ENCODE peak calls at places on chromosomes 3 and 15, in eight cellular contexts. Y, W, R, F, A, H, E and B are unnamed samples.

GRCh38 chr15:90686435-90687218 is 30.5 kb upstream of the BLM start:
- DNase-seq in W (no peak), R (no peak), A (no peak), E (no peak), F (no peak), H (no peak), Y (no peak), B (no peak)

GRCh38 chr3:12180218-12180617 is 21.5 kb upstream of the TIMP4 start:
- DNase-seq in W (no peak), E (no peak), Y (no peak), A (peak; percentile 41), R (no peak), F (peak; percentile 83), H (no peak), B (no peak)

GRCh38 chr15:63048986-63049665 is 6.6 kb downstream of the TPM1 start:
- DNase-seq in R (peak; percentile 43), W (peak; percentile 41), H (peak; percentile 64), F (no peak), E (no peak), A (no peak), Y (peak; percentile 16), B (no peak)

GRCh38 chr3:25037049-25037547 is 391.0 kb upstream of the RARB start:
- DNase-seq in F (peak; percentile 68), H (no peak), E (no peak), R (no peak), Y (no peak), A (no peak), W (no peak), B (no peak)

GRCh38 chr3:13896473-13897154 is 16.7 kb upstream of the WNT7A start:
- DNase-seq in F (peak; percentile 38), R (peak; percentile 34), E (peak; percentile 46), Y (peak; percentile 34), H (peak; percentile 72), W (peak; percentile 68), A (peak; percentile 39), B (no peak)

GRCh38 chr15:99614749-99615288 is 49.0 kb downstream of the MEF2A start:
- DNase-seq in Y (no peak), H (no peak), W (no peak), A (no peak), R (no peak), F (no peak), E (no peak), B (no peak)

GRCh38 chr3:88005066-88005465 is 53.7 kb downstream of the CGGBP1 start:
- DNase-seq in H (no peak), F (peak; percentile 33), R (no peak), Y (no peak), E (peak; percentile 27), W (peak; percentile 60), A (no peak), B (no peak)

GRCh38 chr15:62737551-62737950 is 305.0 kb upstream of the TPM1 start:
- DNase-seq in R (no peak), W (no peak), H (no peak), F (no peak), Y (no peak), E (no peak), A (no peak), B (no peak)

GRCh38 chr3:41247590-41247989 is 48.3 kb downstream of the CTNNB1 start:
- DNase-seq in A (no peak), H (no peak), W (no peak), Y (no peak), F (peak; percentile 33), E (no peak), R (peak; percentile 7), B (no peak)

GRCh38 chr15:101193063-101193712 is 58.7 kb downstream of the CHSY1 start:
- DNase-seq in E (no peak), H (no peak), F (no peak), Y (no peak), R (peak; percentile 27), A (no peak), W (no peak), B (no peak)

GRCh38 chr3:136731274-136731884 is 20.8 kb downstream of the STAG1 start:
- DNase-seq in Y (no peak), W (no peak), H (no peak), A (no peak), E (no peak), F (no peak), R (no peak), B (no peak)

GRCh38 chr3:182500294-182500693 is 293.0 kb upstream of the ATP11B start:
- DNase-seq in H (peak; percentile 91), A (no peak), E (no peak), F (no peak), W (no peak), R (no peak), Y (no peak), B (no peak)

GRCh38 chr15:41971893-41972340 is 440 bp downstream of the EHD4 start:
- DNase-seq in W (no peak), A (no peak), F (no peak), E (peak; percentile 13), R (no peak), H (no peak), Y (no peak), B (no peak)

GRCh38 chr3:194993896-194994295 is 277.1 kb downstream of the XXYLT1 start:
- DNase-seq in Y (no peak), R (no peak), H (no peak), F (no peak), A (no peak), E (no peak), W (no peak), B (no peak)

GRCh38 chr15:66323312-66323928 is 30.1 kb downstream of the DIS3L start:
- DNase-seq in F (no peak), R (no peak), W (no peak), H (no peak), Y (no peak), E (no peak), A (no peak), B (no peak)

GRCh38 chr3:30682434-30683155 is 76.2 kb downstream of the TGFBR2 start:
- DNase-seq in Y (no peak), W (no peak), H (no peak), E (no peak), R (no peak), A (no peak), F (peak; percentile 10), B (no peak)

GRCh38 chr3:45398167-45398566 is 9.8 kb downstream of the LARS2 start:
- DNase-seq in A (no peak), W (no peak), F (no peak), H (no peak), Y (no peak), E (no peak), R (no peak), B (no peak)
- H3K27ac ChIP-seq in A (no peak overlapping the region), W (no peak overlapping the region), F (no peak overlapping the region), H (no peak overlapping the region), Y (no peak overlapping the region), E (no peak overlapping the region), R (no peak overlapping the region), B (no peak overlapping the region)

GRCh38 chr3:128151758-128152274 is 1.5 kb upstream of the EEFSEC start:
- DNase-seq in R (no peak), E (no peak), Y (no peak), W (no peak), H (no peak), F (no peak), A (no peak), B (no peak)

GRCh38 chr3:128155614-128156360 is 2.5 kb downstream of the EEFSEC start:
- DNase-seq in E (no peak), W (no peak), A (no peak), F (no peak), H (no peak), Y (no peak), R (no peak), B (no peak)

GRCh38 chr3:128149632-128150031 is 3.6 kb upstream of the EEFSEC start:
- DNase-seq in W (no peak), R (no peak), Y (no peak), H (no peak), A (no peak), E (no peak), F (no peak), B (no peak)

GRCh38 chr3:128152419-128153155 is 694 bp upstream of the EEFSEC start:
- DNase-seq in E (no peak), W (peak; percentile 83), H (no peak), Y (no peak), A (no peak), F (peak; percentile 42), R (no peak), B (no peak)

DNA sequence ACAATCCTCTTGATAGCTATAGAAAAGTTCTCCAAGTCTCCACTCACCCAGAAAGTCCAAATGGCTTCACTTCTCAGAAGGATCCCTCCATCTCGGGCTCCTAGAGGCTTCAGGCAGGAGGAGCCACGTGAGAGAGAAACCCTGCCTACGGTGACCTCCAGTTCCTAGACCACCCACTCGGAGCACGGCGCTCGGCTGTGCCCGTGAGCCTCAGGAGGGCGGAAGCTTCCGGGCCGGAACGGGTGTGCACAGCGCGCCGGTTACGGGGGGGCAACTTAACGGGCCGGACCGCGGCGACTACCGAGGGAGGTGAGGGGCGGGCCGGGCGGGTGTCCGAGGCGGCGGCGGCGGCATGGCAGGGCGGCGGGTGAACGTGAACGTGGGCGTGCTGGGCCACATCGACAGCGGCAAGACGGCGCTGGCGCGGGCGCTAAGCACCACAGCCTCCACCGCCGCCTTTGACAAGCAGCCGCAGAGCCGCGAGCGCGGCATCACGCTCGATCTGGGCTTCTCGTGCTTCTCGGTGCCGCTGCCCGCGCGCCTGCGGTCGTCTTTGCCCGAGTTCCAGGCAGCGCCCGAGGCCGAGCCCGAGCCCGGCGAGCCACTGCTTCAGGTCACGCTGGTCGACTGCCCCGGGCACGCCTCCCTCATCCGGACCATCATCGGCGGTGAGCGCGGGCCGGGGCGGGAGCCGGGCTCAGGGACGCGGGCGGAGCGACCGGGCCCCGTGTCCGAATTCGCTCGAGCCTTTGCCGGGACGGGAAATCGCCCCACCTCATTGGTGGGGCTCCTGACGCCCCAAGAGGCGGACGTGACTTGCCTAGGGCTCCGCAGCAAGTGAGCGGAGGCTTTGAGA is at the start of gene EEFSEC:
- DNase-seq in R (peak; percentile 73), H (peak; percentile 76), E (peak; percentile 39), Y (peak; percentile 83), F (peak; percentile 62), W (peak; percentile 90), A (peak; percentile 78), B (peak; percentile 72)
- H3K27ac ChIP-seq in R (peak within 1 kb of the TSS; percentile 66), H (no peak within 1 kb of the TSS), E (peak within 1 kb of the TSS; percentile 100), Y (peak within 1 kb of the TSS; percentile 65), F (peak within 1 kb of the TSS; percentile 55), W (peak within 1 kb of the TSS; percentile 62), A (peak within 1 kb of the TSS; percentile 80), B (peak within 1 kb of the TSS; percentile 54)

DNA sequence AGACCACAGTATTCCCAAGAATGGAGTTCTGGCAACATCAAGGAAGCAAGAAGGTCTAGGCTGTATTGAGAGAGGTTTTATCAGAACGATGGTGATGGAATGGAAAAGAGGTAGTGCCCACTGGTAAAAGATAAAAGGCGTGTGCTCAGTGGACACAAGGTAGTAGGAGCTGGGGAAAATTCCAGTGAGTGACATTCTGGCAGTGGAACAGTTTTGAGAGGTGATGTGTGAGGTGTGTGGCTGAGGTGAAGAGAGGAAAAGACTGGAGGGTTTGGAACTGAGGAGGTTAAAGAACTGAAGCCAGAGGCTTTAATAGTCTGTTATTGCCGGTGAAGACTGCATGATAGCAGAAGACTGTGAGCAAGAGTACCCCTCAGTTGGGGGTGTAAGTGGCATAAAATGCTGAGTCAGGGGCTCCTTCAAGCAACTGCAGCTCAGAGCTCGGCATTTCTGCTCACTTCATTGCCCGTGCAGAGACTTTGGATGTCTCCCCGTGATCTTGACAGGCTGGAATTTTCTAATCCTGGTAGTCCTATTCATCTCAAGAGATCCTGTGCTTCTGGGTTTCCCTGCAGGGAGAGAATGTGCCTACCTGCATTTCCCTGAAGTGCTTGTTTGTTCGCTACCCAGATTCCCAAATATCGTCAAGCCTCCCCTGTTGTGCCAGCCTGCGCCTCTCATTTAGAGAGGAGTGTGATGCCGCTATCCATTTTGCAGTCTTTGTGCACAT is 191.0 kb downstream of the SATB1 start:
- DNase-seq in F (no peak), H (no peak), E (no peak), Y (no peak), R (no peak), W (no peak), A (no peak), B (no peak)
- H3K27ac ChIP-seq in F (no peak overlapping the region), H (no peak overlapping the region), E (no peak overlapping the region), Y (no peak overlapping the region), R (no peak overlapping the region), W (no peak overlapping the region), A (no peak overlapping the region), B (no peak overlapping the region)

GRCh38 chr3:177713921-177714900 is 516.9 kb upstream of the TBL1XR1 start:
- DNase-seq in A (no peak), Y (no peak), R (no peak), F (no peak), H (no peak), E (no peak), W (no peak), B (no peak)
- H3K27ac ChIP-seq in A (no peak overlapping the region), Y (no peak overlapping the region), R (no peak overlapping the region), F (no peak overlapping the region), H (no peak overlapping the region), E (peak overlapping the region; percentile 54), W (no peak overlapping the region), B (no peak overlapping the region)